ENCODE peak calls at places on chromosome 14, in five cellular contexts. E, H, A, F and D are unnamed samples.
A peak's percentile ranks its signal among the peaks of the same experiment; 100 is the strongest.

GRCh38 chr14:102088012-102088792 is 1.4 kb upstream of the HSP90AA1 start:
- DNase-seq in E (no peak), H (no peak), A (no peak), F (no peak), D (no peak)

GRCh38 chr14:60565211-60565610 is 56.3 kb downstream of the SIX6 start:
- DNase-seq in E (no peak), H (no peak), A (peak; percentile 88), F (no peak), D (no peak)

GRCh38 chr14:77316872-77317271 is 3.8 kb downstream of the POMT2 start:
- DNase-seq in E (no peak), H (no peak), A (no peak), F (no peak), D (no peak)

GRCh38 chr14:52318829-52319604 is 4.9 kb downstream of the PTGER2 start:
- DNase-seq in E (no peak), H (peak; percentile 45), A (no peak), F (no peak), D (no peak)

GRCh38 chr14:104140463-104141331 is 2.3 kb downstream of the KIF26A start:
- DNase-seq in E (no peak), H (peak; percentile 10), A (no peak), F (no peak), D (no peak)

GRCh38 chr14:92564361-92565039 is 50.9 kb downstream of the RIN3 start:
- DNase-seq in E (no peak), H (no peak), A (no peak), F (no peak), D (no peak)

GRCh38 chr14:65334765-65335411 is 77.6 kb upstream of the FUT8 start:
- DNase-seq in E (no peak), H (no peak), A (no peak), F (no peak), D (no peak)

GRCh38 chr14:47917344-47917954 is 242.0 kb upstream of the MDGA2 start:
- DNase-seq in E (no peak), H (peak; percentile 47), A (no peak), F (peak; percentile 14), D (peak; percentile 16)

GRCh38 chr14:53330441-53330840 is 177.3 kb upstream of the DDHD1 start:
- DNase-seq in E (no peak), H (no peak), A (no peak), F (no peak), D (no peak)

GRCh38 chr14:22814945-22815713 is at the start of gene SLC7A7:
- DNase-seq in E (no peak), H (no peak), A (no peak), F (no peak), D (peak; percentile 26)

GRCh38 chr14:60815371-60815770 is 80.8 kb downstream of the MNAT1 start:
- DNase-seq in E (no peak), H (no peak), A (peak; percentile 5), F (peak; percentile 8), D (no peak)

GRCh38 chr14:63474844-63475243 is 68.3 kb downstream of the PPP2R5E start:
- DNase-seq in E (no peak), H (no peak), A (no peak), F (no peak), D (no peak)

GRCh38 chr14:95931384-95931783 is 54.8 kb downstream of the TUNAR start:
- DNase-seq in E (no peak), H (no peak), A (no peak), F (no peak), D (no peak)

GRCh38 chr14:101362529-101363260 is 198.6 kb upstream of the DIO3 start:
- DNase-seq in E (no peak), H (no peak), A (no peak), F (no peak), D (no peak)

GRCh38 chr14:23452237-23452636 is 16.8 kb upstream of the MYH7 start:
- DNase-seq in E (no peak), H (no peak), A (no peak), F (no peak), D (no peak)

GRCh38 chr14:92039073-92039719 is 663 bp downstream of the TRIP11 start:
- DNase-seq in E (peak; percentile 24), H (no peak), A (peak; percentile 57), F (no peak), D (peak; percentile 82)

GRCh38 chr14:75051556-75051899 is 261 bp upstream of the MLH3 start:
- DNase-seq in E (no peak), H (no peak), A (no peak), F (no peak), D (no peak)

GRCh38 chr14:102999227-102999895 is 58.0 kb downstream of the CDC42BPB start:
- DNase-seq in E (no peak), H (no peak), A (no peak), F (peak; percentile 35), D (no peak)

GRCh38 chr14:51208982-51209381 is 31.1 kb upstream of the TMX1 start:
- DNase-seq in E (no peak), H (no peak), A (no peak), F (no peak), D (no peak)

GRCh38 chr14:95069547-95069946 is 87.8 kb downstream of the DICER1 start:
- DNase-seq in E (no peak), H (no peak), A (no peak), F (no peak), D (no peak)